ENCODE peak calls at places on chromosomes 5 and 9, in eight cellular contexts. W is AG20443; B is Calu3; V is effector CD4-positive, alpha-beta T cell; L is neuronal stem cell; D is neural crest cell; U is NCI-H460; Y is EL. E is an unnamed sample.

GRCh38 chr5:59061377-59061776 is 478.5 kb downstream of the RAB3C start:
- DNase-seq in D (no peak), Y (no peak), L (no peak), W (no peak), B (no peak), U (peak), V (no peak), E (no peak)

GRCh38 chr9:37903581-37903830 is 421 bp downstream of the SLC25A51 start:
- DNase-seq in L (peak), B (peak), Y (peak), U (no peak), V (no peak), W (peak), D (no peak), E (no peak)

GRCh38 chr5:108102463-108102862 is 279.4 kb downstream of the FBXL17 start:
- DNase-seq in U (no peak), L (no peak), V (no peak), B (peak), Y (no peak), W (no peak), D (no peak), E (no peak)

GRCh38 chr5:77957-78804 is 13.8 kb upstream of the PLEKHG4B start:
- DNase-seq in Y (peak), W (peak), B (peak), L (peak), D (no peak), U (peak), V (no peak), E (no peak)

GRCh38 chr5:173283318-173284288 is 44.6 kb downstream of the STC2 start:
- DNase-seq in L (no peak), D (peak), V (peak), B (peak), Y (peak), U (peak), W (peak), E (peak)

GRCh38 chr9:6268830-6269397 is 53.3 kb downstream of the IL33 start:
- DNase-seq in V (no peak), B (no peak), L (no peak), W (no peak), D (no peak), Y (no peak), U (no peak), E (no peak)

GRCh38 chr9:136045595-136046554 is 49.2 kb downstream of the NACC2 start:
- DNase-seq in U (no peak), W (peak), L (no peak), D (no peak), B (no peak), Y (no peak), V (no peak), E (no peak)

GRCh38 chr5:54807421-54807820 is 178.0 kb downstream of the ESM1 start:
- DNase-seq in D (no peak), W (peak), V (no peak), Y (peak), U (peak), L (no peak), B (no peak), E (peak)

GRCh38 chr5:67795781-67796477 is 419.6 kb upstream of the PIK3R1 start:
- DNase-seq in V (no peak), L (no peak), U (no peak), W (no peak), Y (no peak), D (no peak), B (no peak), E (no peak)

GRCh38 chr9:120345379-120345778 is 234.6 kb downstream of the CDK5RAP2 start:
- DNase-seq in B (no peak), L (no peak), Y (no peak), V (no peak), W (no peak), U (no peak), D (no peak), E (no peak)

GRCh38 chr9:75979362-75979761 is 88.9 kb downstream of the PCSK5 start:
- DNase-seq in Y (no peak), U (peak), L (no peak), B (peak), W (peak), D (no peak), V (no peak), E (no peak)

GRCh38 chr9:137463194-137463930 is 4.2 kb upstream of the NSMF start:
- DNase-seq in U (no peak), B (no peak), Y (no peak), D (no peak), W (no peak), L (no peak), V (no peak), E (no peak)

GRCh38 chr5:61307196-61307590 is 24.9 kb upstream of the ZSWIM6 start:
- DNase-seq in B (no peak), V (no peak), L (no peak), D (no peak), W (no peak), U (no peak), Y (no peak), E (no peak)

GRCh38 chr9:128389395-128390149 is 18.4 kb downstream of the URM1 start:
- DNase-seq in D (no peak), W (no peak), B (no peak), L (no peak), U (no peak), Y (no peak), V (no peak), E (no peak)

GRCh38 chr5:150589791-150590601 is 50.5 kb upstream of the SYNPO start:
- DNase-seq in Y (peak), B (no peak), U (no peak), V (no peak), W (peak), L (no peak), D (no peak), E (no peak)

GRCh38 chr5:115343855-115344254 is 47.4 kb upstream of the CCDC112 start:
- DNase-seq in V (no peak), W (peak), D (no peak), B (no peak), U (peak), L (no peak), Y (peak), E (peak)

GRCh38 chr5:145925803-145926202 is 10.6 kb upstream of the SH3RF2 start:
- DNase-seq in U (peak), V (no peak), D (no peak), W (peak), B (no peak), Y (peak), L (no peak), E (peak)

GRCh38 chr5:105573575-105573974 is 2011.0 kb upstream of the NUDT12 start:
- DNase-seq in D (no peak), L (no peak), V (no peak), U (no peak), B (no peak), Y (no peak), W (no peak), E (no peak)

GRCh38 chr9:99486684-99487083 is 264.6 kb downstream of the SEC61B start:
- DNase-seq in W (no peak), L (no peak), U (no peak), Y (no peak), D (no peak), B (no peak), V (no peak), E (no peak)

GRCh38 chr5:179188636-179189035 is 128.5 kb downstream of the ZNF354C start:
- DNase-seq in L (no peak), Y (no peak), B (no peak), U (no peak), V (no peak), W (no peak), D (no peak), E (no peak)

E was measured in kidney glomerular epithelial cell.